ENCODE peak calls at places on chromosomes 16 and 17, in four cellular contexts. O is tibial nerve, A is A549, G is ovary. D is an unnamed sample.

GRCh38 chr16:16019488-16019887 is 70.1 kb downstream of the ABCC1 start:
- DNase-seq in O (no peak), A (peak), G (no peak), D (no peak)

GRCh38 chr17:3969963-3970362 is 5.7 kb upstream of the ATP2A3 start:
- DNase-seq in G (no peak), A (no peak), O (no peak), D (no peak)

GRCh38 chr17:39627170-39627716 is 491 bp downstream of the PPP1R1B start:
- DNase-seq in A (no peak), G (no peak), O (no peak), D (no peak)

GRCh38 chr17:29158096-29158495 is 22.1 kb downstream of the MYO18A start:
- DNase-seq in G (no peak), O (no peak), A (no peak), D (no peak)

GRCh38 chr17:8651013-8651412 is 20.5 kb upstream of the MYH10 start:
- DNase-seq in G (no peak), O (no peak), A (no peak), D (no peak)

GRCh38 chr17:47875586-47875985 is 20.4 kb upstream of the SP2 start:
- DNase-seq in G (no peak), A (no peak), O (no peak), D (no peak)

GRCh38 chr17:68403122-68403521 is 54.2 kb downstream of the WIPI1 start:
- DNase-seq in A (no peak), O (no peak), G (no peak), D (no peak)

GRCh38 chr16:23294260-23294659 is 7.8 kb upstream of the SCNN1B start:
- DNase-seq in G (no peak), O (no peak), A (no peak), D (no peak)

GRCh38 chr16:80902306-80903154 is 98.1 kb upstream of the CDYL2 start:
- DNase-seq in G (no peak), A (no peak), O (no peak), D (no peak)

GRCh38 chr16:15653227-15653626 is 3.2 kb downstream of the NDE1 start:
- DNase-seq in G (no peak), A (no peak), O (no peak), D (no peak)

GRCh38 chr17:70074991-70075390 is at the start of gene KCNJ16:
- DNase-seq in G (no peak), A (peak), O (no peak), D (peak)

GRCh38 chr17:42017866-42018200 is 594 bp upstream of the DNAJC7 start:
- DNase-seq in G (no peak), O (no peak), A (no peak), D (no peak)

GRCh38 chr17:65222216-65222738 is 85.1 kb downstream of the RGS9 start:
- DNase-seq in G (no peak), A (no peak), O (no peak), D (no peak)

GRCh38 chr17:59565959-59566324 is 532 bp downstream of the DHX40 start:
- DNase-seq in O (no peak), A (peak), G (peak), D (peak)

GRCh38 chr17:57549996-57550395 is 195.1 kb downstream of the CCDC182 start:
- DNase-seq in A (no peak), G (no peak), O (no peak), D (no peak)

GRCh38 chr16:7653746-7654145 is 321.1 kb downstream of the RBFOX1 start:
- DNase-seq in G (no peak), A (no peak), O (no peak), D (no peak)

GRCh38 chr17:37826497-37827115 is 81.7 kb upstream of the HNF1B start:
- DNase-seq in G (no peak), A (no peak), O (no peak), D (no peak)

GRCh38 chr16:27576729-27577128 is 26.8 kb downstream of the KATNIP start:
- DNase-seq in A (no peak), O (no peak), G (no peak), D (no peak)

GRCh38 chr17:5405400-5405799 is 14.1 kb downstream of the NUP88 start:
- DNase-seq in A (no peak), O (no peak), G (no peak), D (no peak)

GRCh38 chr17:39702901-39703893 is 3.3 kb downstream of the ERBB2 start:
- DNase-seq in A (peak), O (no peak), G (no peak), D (no peak)

GRCh38 chr17:48051278-48051677 is 3.1 kb downstream of the NFE2L1 start:
- DNase-seq in G (peak), A (no peak), O (no peak), D (no peak)

GRCh38 chr17:76709077-76709950 is 1.5 kb downstream of the MXRA7 start:
- DNase-seq in O (peak), G (peak), A (no peak), D (peak)

GRCh38 chr16:84286568-84287220 is 8.0 kb upstream of the WFDC1 start:
- DNase-seq in G (peak), O (peak), A (no peak), D (peak)

GRCh38 chr17:18185832-18186231 is 2.2 kb downstream of the ALKBH5 start:
- DNase-seq in G (no peak), A (no peak), O (no peak), D (no peak)

GRCh38 chr17:44222112-44222869 is 2.8 kb upstream of the UBTF start:
- DNase-seq in G (peak), O (peak), A (peak), D (peak)

GRCh38 chr17:8082312-8082711 is 5.2 kb downstream of the ALOX12B start:
- DNase-seq in A (no peak), O (no peak), G (no peak), D (no peak)

GRCh38 chr17:75666959-75667790 is at the start of the genes RECQL5 and SAP30BP:
- DNase-seq in G (peak), O (peak), A (peak), D (peak)
- TF ChIP-seq EP300 in G (no peak), O (peak), A (no peak), D (no peak)

GRCh38 chr17:31841850-31842415 is 17.1 kb downstream of the COPRS start:
- DNase-seq in G (no peak), A (no peak), O (no peak), D (no peak)

GRCh38 chr17:31838641-31839225 is 20.3 kb downstream of the COPRS start:
- DNase-seq in G (no peak), A (no peak), O (no peak), D (no peak)

GRCh38 chr17:31843382-31843780 is 15.7 kb downstream of the COPRS start:
- DNase-seq in G (no peak), A (no peak), O (no peak), D (no peak)

GRCh38 chr17:31842416-31843381 is 16.3 kb downstream of the COPRS start:
- DNase-seq in G (peak), A (peak), O (peak), D (peak)
- H3K27ac ChIP-seq in G (no peak), A (peak), O (no peak), D (peak)

GRCh38 chr17:82065638-82066303 is at the start of gene DUS1L:
- DNase-seq in O (no peak), A (peak), G (peak), D (peak)
- TF ChIP-seq EP300 in O (no peak), A (no peak), G (no peak), D (peak)

GRCh38 chr17:61378658-61379456 is 20.8 kb upstream of the TBX2 start:
- DNase-seq in O (no peak), A (no peak), G (no peak), D (no peak)
- H3K27ac ChIP-seq in O (no peak), A (no peak), G (no peak), D (no peak)

GRCh38 chr16:67169642-67170167 is 633 bp upstream of the NOL3 start:
- DNase-seq in O (no peak), A (no peak), G (peak), D (no peak)

GRCh38 chr16:67167588-67167987 is 2.8 kb upstream of the NOL3 start:
- DNase-seq in G (no peak), A (no peak), O (no peak), D (no peak)

GRCh38 chr16:67169011-67169451 is 1.3 kb upstream of the NOL3 start:
- DNase-seq in G (no peak), O (no peak), A (no peak), D (no peak)

GRCh38 chr16:67170948-67171649 is 761 bp downstream of the NOL3 start:
- DNase-seq in O (no peak), G (no peak), A (peak), D (no peak)

DNA sequence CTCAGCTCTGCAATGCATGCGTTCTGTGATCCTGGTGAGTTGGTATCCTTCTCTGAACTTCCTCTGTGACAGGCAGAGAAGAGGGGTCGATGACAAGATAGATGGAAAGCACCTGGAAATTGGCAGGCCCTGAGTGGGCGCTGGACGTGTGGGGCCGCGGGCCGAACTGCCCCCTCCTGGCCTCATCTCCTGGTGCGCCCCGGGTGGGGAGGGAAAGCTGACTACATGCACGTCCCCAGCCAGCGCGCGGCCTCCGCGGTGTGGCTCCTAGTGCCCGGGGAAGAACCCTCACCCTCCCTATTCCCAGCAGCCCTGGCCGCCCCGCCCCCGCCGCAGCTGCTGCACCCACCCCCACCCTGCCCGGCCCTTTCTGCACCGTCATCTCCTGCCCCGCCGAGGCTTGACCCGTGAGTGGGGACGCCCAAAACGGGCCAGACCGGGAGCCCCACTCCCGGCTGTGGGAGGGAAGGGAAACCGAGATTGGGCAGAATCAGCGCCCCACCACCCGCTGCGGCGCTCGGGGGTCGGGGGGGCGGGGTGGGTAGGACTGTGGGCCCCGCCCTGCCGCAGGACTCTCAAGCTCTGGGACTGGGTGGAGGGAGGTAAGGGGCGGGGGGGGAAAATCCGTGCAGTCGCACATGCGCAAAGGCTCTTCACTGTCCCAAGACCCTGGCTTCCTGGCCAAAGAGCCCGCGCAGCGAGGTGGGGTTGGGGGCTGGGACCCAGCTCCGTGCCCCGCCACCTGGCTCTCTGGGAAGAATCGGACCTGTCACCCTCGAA is at the start of gene NOL3:
- DNase-seq in A (peak), G (peak), O (peak), D (peak)
- TF ChIP-seq EP300 in A (no peak), G (no peak), O (no peak), D (no peak)

GRCh38 chr16:70703041-70703834 is 17.4 kb upstream of the MTSS2 start:
- DNase-seq in A (peak), G (no peak), O (no peak), D (no peak)
- H3K27ac ChIP-seq in A (peak), G (peak), O (peak), D (peak)

DNA sequence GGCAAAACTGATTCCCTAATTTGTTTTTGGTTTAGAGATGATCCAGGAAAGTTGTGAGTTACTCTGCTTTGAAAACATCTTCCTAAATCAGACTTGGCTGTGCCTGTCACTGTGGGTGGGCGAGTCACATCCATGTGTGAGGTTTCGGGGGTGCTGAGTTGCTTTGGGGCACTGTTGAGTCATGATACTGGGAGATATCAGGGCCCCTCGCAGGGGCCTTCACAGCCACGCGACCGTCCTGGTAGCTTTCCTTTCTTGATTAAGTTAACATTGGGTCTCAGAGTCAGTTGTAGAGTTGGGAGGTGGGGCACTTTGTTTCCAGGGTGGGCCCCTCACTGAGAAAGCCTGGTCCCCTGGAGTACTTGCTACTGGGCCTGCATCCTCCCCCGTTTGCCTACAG is 58.3 kb upstream of the LGALS9 start:
- DNase-seq in A (no peak), O (no peak), G (no peak), D (no peak)
- TF ChIP-seq EP300 in A (no peak), O (no peak), G (no peak), D (no peak)

GRCh38 chr17:50047488-50048126 is 8.3 kb upstream of the ITGA3 start:
- DNase-seq in O (peak), G (peak), A (no peak), D (no peak)
- H3K27ac ChIP-seq in O (no peak), G (no peak), A (peak), D (peak)

GRCh38 chr17:35341465-35341992 is 31.9 kb downstream of the SLFN11 start:
- DNase-seq in G (no peak), O (no peak), A (no peak), D (no peak)

GRCh38 chr17:35342207-35342744 is 31.1 kb downstream of the SLFN11 start:
- DNase-seq in A (no peak), O (no peak), G (no peak), D (no peak)

GRCh38 chr17:35337364-35337763 is 36.1 kb downstream of the SLFN11 start:
- DNase-seq in O (no peak), A (no peak), G (no peak), D (no peak)

GRCh38 chr17:35338230-35338629 is 35.2 kb downstream of the SLFN11 start:
- DNase-seq in G (no peak), A (no peak), O (no peak), D (no peak)
- TF ChIP-seq EP300 in G (no peak), A (no peak), O (no peak), D (no peak)

GRCh38 chr16:74734361-74735161 is 33.9 kb upstream of the MLKL start:
- DNase-seq in G (no peak), A (no peak), O (no peak), D (no peak)
- H3K27ac ChIP-seq in G (no peak), A (peak), O (peak), D (peak)

D was measured in stomach.